ENCODE peak calls at places on chromosome 4, in eight cellular contexts. R is fibroblast of lung, S is endothelial cell, G is glutamatergic neuron, P is tibial nerve, Q is PC-3, B is IMR-90, X is mucosa of descending colon. W is an unnamed sample.

GRCh38 chr4:186537843-186538521 is 17.4 kb downstream of the MTNR1A start:
- DNase-seq in R (no peak), S (no peak), G (no peak), P (no peak), Q (no peak), B (no peak), X (no peak), W (no peak)

GRCh38 chr4:188030401-188030800 is 34.8 kb downstream of the ZFP42 start:
- DNase-seq in R (no peak), S (no peak), G (no peak), P (no peak), Q (no peak), B (no peak), X (no peak), W (no peak)

GRCh38 chr4:174107749-174108354 is 175.6 kb downstream of the FBXO8 start:
- DNase-seq in R (no peak), S (no peak), G (no peak), P (no peak), Q (no peak), B (no peak), X (no peak), W (no peak)

GRCh38 chr4:172515266-172515879 is 653.2 kb upstream of the GALNT7 start:
- DNase-seq in R (peak; percentile 59), S (no peak), G (no peak), P (no peak), Q (no peak), B (peak; percentile 41), X (no peak), W (no peak)

GRCh38 chr4:124121511-124121934 is 591.0 kb downstream of the ANKRD50 start:
- DNase-seq in R (peak; percentile 97), S (no peak), G (no peak), P (no peak), Q (peak; percentile 84), B (peak; percentile 43), X (no peak), W (no peak)

GRCh38 chr4:123661080-123661737 is 264.6 kb downstream of the SPRY1 start:
- DNase-seq in R (peak; percentile 26), S (no peak), G (no peak), P (no peak), Q (peak; percentile 56), B (peak; percentile 33), X (no peak), W (no peak)

GRCh38 chr4:7256989-7257810 is 64.9 kb downstream of the SORCS2 start:
- DNase-seq in R (peak; percentile 33), S (no peak), G (peak; percentile 63), P (peak; percentile 81), Q (no peak), B (no peak), X (no peak), W (no peak)

GRCh38 chr4:75289843-75290616 is 224.2 kb downstream of the RCHY1 start:
- DNase-seq in R (no peak), S (peak; percentile 22), G (peak; percentile 17), P (no peak), Q (peak; percentile 52), B (no peak), X (peak; percentile 35), W (peak; percentile 2)

GRCh38 chr4:12555011-12555410 is 929.1 kb downstream of the RAB28 start:
- DNase-seq in R (peak; percentile 13), S (no peak), G (no peak), P (no peak), Q (peak; percentile 28), B (no peak), X (no peak), W (no peak)

GRCh38 chr4:78057600-78058560 is 757 bp downstream of the FRAS1 start:
- DNase-seq in R (peak; percentile 54), S (peak; percentile 49), G (peak; percentile 60), P (peak; percentile 21), Q (peak; percentile 25), B (peak; percentile 13), X (peak; percentile 51), W (peak; percentile 38)

GRCh38 chr4:41009411-41009810 is 204.9 kb downstream of the APBB2 start:
- DNase-seq in R (peak; percentile 72), S (no peak), G (no peak), P (no peak), Q (peak; percentile 81), B (peak; percentile 87), X (no peak), W (no peak)

GRCh38 chr4:56086073-56086521 is 137.4 kb downstream of the CEP135 start:
- DNase-seq in R (no peak), S (no peak), G (peak; percentile 57), P (no peak), Q (no peak), B (no peak), X (no peak), W (no peak)

GRCh38 chr4:6375620-6376295 is 96.7 kb downstream of the PPP2R2C start:
- DNase-seq in R (no peak), S (no peak), G (no peak), P (no peak), Q (no peak), B (no peak), X (no peak), W (no peak)

GRCh38 chr4:154399259-154399974 is 92.2 kb downstream of the DCHS2 start:
- DNase-seq in R (no peak), S (no peak), G (no peak), P (no peak), Q (peak; percentile 61), B (peak; percentile 8), X (no peak), W (no peak)

DNA sequence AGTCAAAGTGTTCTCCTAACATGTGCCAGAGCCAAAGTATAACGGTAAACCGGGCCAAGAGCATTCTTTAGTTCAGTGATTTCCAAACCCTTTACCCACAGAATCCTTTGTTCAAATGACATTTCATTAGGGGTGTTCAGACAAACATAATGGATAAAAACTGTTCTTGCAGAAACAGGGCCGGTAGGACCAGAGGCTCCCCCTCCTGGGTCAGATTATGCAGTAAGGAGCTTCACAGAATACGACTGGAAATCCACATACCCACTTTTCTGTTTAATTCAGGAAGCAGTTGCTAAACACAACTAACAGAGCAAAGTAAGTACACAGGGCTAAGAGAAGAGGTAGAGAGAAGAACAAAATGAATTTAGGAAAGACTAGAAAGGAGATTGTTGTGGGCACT is 46.6 kb upstream of the TMEM184C start:
- DNase-seq in R (peak; percentile 39), S (no peak), G (no peak), P (no peak), Q (no peak), B (no peak), X (no peak), W (no peak)
- TF ChIP-seq CTCF in R (peak; percentile 33), S (no peak), G (no peak), P (no peak), Q (peak; percentile 15), B (peak; percentile 31), X (no peak), W (no peak)

GRCh38 chr4:5018096-5018495 is 1.2 kb downstream of the CYTL1 start:
- DNase-seq in R (no peak), S (no peak), G (no peak), P (no peak), Q (peak; percentile 36), B (peak; percentile 12), X (no peak), W (no peak)
- TF ChIP-seq CTCF in R (no peak), S (no peak), G (no peak), P (no peak), Q (peak; percentile 48), B (peak; percentile 19), X (no peak), W (peak; percentile 43)

GRCh38 chr4:4395849-4396627 is 9.1 kb downstream of the NSG1 start:
- DNase-seq in R (peak; percentile 19), S (no peak), G (peak; percentile 66), P (no peak), Q (no peak), B (peak; percentile 53), X (no peak), W (no peak)
- TF ChIP-seq CTCF in R (no peak), S (no peak), G (no peak), P (no peak), Q (no peak), B (peak; percentile 14), X (no peak), W (no peak)

DNA sequence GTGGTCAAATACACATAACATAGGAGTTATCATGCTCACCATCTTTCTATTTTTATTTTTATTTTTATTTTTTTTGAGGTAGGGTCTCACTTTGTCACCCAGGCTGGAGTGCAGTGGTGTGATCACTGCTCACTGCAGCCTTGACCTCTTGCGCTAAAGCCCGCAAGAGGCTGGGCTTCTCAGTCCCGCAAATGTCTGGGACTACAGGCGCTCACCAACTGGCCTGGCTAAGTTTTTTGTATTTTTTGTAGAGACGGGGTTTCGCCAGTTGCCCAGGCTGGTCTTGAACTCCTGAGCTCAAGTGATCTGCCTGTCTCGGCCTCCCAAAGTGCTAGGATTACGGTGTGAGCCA is 295 bp upstream of the TLR10 start:
- DNase-seq in R (no peak), S (no peak), G (no peak), P (no peak), Q (no peak), B (no peak), X (no peak), W (no peak)
- TF ChIP-seq CTCF in R (no peak), S (no peak), G (peak; percentile 48), P (no peak), Q (no peak), B (no peak), X (no peak), W (peak; percentile 18)

GRCh38 chr4:31575504-31575903 is 855.3 kb downstream of the PCDH7 start:
- DNase-seq in R (no peak), S (no peak), G (no peak), P (no peak), Q (no peak), B (no peak), X (no peak), W (no peak)

GRCh38 chr4:31573554-31573953 is 853.4 kb downstream of the PCDH7 start:
- DNase-seq in R (no peak), S (no peak), G (no peak), P (no peak), Q (no peak), B (no peak), X (no peak), W (no peak)
- TF ChIP-seq CTCF in R (no peak), S (no peak), G (no peak), P (no peak), Q (no peak), B (no peak), X (no peak), W (no peak)

W was measured in neural crest cell.